ENCODE peak calls at places on chromosomes 16 and 17, in seven cellular contexts. C is fibroblast of pulmonary artery; V is pons; K is Calu3; Q is activated T-cell treated with anti-CD3 and anti-CD28 coated beads, Interleukin-2, amount 50 U/mL, for 72 hours; W is A673; G is lower leg skin. P is an unnamed sample.

GRCh38 chr17:39244016-39244599 is 18.4 kb upstream of the STAC2 start:
- DNase-seq in C (no peak), V (no peak), K (no peak), Q (no peak), W (peak), G (peak), P (no peak)

GRCh38 chr17:73508057-73508930 is 136.0 kb downstream of the SDK2 start:
- DNase-seq in C (no peak), V (no peak), K (no peak), Q (no peak), W (no peak), G (no peak), P (no peak)

GRCh38 chr17:45221081-45221996 is at the start of gene FMNL1:
- DNase-seq in C (no peak), V (no peak), K (peak), Q (peak), W (no peak), G (peak), P (no peak)

GRCh38 chr17:33732116-33732515 is 439.0 kb upstream of the ASIC2 start:
- DNase-seq in C (peak), V (no peak), K (no peak), Q (no peak), W (peak), G (no peak), P (no peak)

GRCh38 chr16:83215417-83216001 is 588.7 kb downstream of the CDH13 start:
- DNase-seq in C (peak), V (no peak), K (peak), Q (peak), W (peak), G (no peak), P (no peak)

GRCh38 chr17:76527430-76528111 is 9.9 kb downstream of the CYGB start:
- DNase-seq in C (peak), V (no peak), K (peak), Q (peak), W (no peak), G (no peak), P (peak)

GRCh38 chr17:81068411-81068810 is 33.5 kb downstream of the BAIAP2 start:
- DNase-seq in C (no peak), V (no peak), K (no peak), Q (no peak), W (no peak), G (no peak), P (no peak)

GRCh38 chr17:82659886-82660285 is 11.6 kb upstream of the WDR45B start:
- DNase-seq in C (no peak), V (no peak), K (no peak), Q (no peak), W (no peak), G (no peak), P (no peak)

GRCh38 chr17:32746698-32747097 is 130.2 kb downstream of the MYO1D start:
- DNase-seq in C (peak), V (no peak), K (no peak), Q (no peak), W (no peak), G (no peak), P (no peak)

GRCh38 chr17:43018932-43019331 is 3.3 kb downstream of the VAT1 start:
- DNase-seq in C (peak), V (no peak), K (no peak), Q (no peak), W (no peak), G (no peak), P (no peak)

GRCh38 chr16:70571623-70572022 is 48.0 kb downstream of the SF3B3 start:
- DNase-seq in C (no peak), V (no peak), K (no peak), Q (no peak), W (no peak), G (peak), P (no peak)

GRCh38 chr16:35452471-35452870 is 1993.1 kb downstream of the TP53TG3F start:
- DNase-seq in C (no peak), V (no peak), K (no peak), Q (no peak), W (no peak), G (no peak), P (no peak)

GRCh38 chr16:813204-813915 is 12.8 kb upstream of the GNG13 start:
- DNase-seq in C (peak), V (peak), K (peak), Q (peak), W (peak), G (no peak), P (peak)

GRCh38 chr17:11369570-11369969 is 128.6 kb downstream of the SHISA6 start:
- DNase-seq in C (no peak), V (peak), K (no peak), Q (no peak), W (peak), G (no peak), P (no peak)

GRCh38 chr16:29858149-29858899 is 4.7 kb downstream of the CDIPT start:
- DNase-seq in C (no peak), V (peak), K (no peak), Q (no peak), W (no peak), G (no peak), P (no peak)